ENCODE peak calls at places on chromosomes 6 and 20, in seven cellular contexts. One of them, this sample, is unnamed.

GRCh38 chr6:146914563-146915483 is 289.4 kb upstream of the STXBP5 start:
- DNase-seq in pancreas: no peak
- DNase-seq in hepatocyte: peak
- DNase-seq in mammary epithelial cell: peak
- DNase-seq in heart right ventricle: no peak
- DNase-seq in upper lobe of right lung: no peak
- DNase-seq in heart left ventricle: peak
- DNase-seq in this sample: no peak

GRCh38 chr6:5726976-5727718 is 279.6 kb downstream of the NRN1 start:
- DNase-seq in mammary epithelial cell: no peak
- DNase-seq in heart right ventricle: no peak
- DNase-seq in pancreas: no peak
- DNase-seq in upper lobe of right lung: no peak
- DNase-seq in heart left ventricle: no peak
- DNase-seq in hepatocyte: no peak
- DNase-seq in this sample: no peak

GRCh38 chr6:49551866-49552129 is 1.3 kb downstream of the C6orf141 start:
- DNase-seq in heart left ventricle: no peak
- DNase-seq in mammary epithelial cell: no peak
- DNase-seq in heart right ventricle: no peak
- DNase-seq in pancreas: no peak
- DNase-seq in upper lobe of right lung: no peak
- DNase-seq in hepatocyte: no peak
- DNase-seq in this sample: no peak

GRCh38 chr20:55140631-55141030 is 665.2 kb downstream of the DOK5 start:
- DNase-seq in pancreas: no peak
- DNase-seq in mammary epithelial cell: no peak
- DNase-seq in upper lobe of right lung: no peak
- DNase-seq in hepatocyte: no peak
- DNase-seq in heart right ventricle: no peak
- DNase-seq in heart left ventricle: no peak
- DNase-seq in this sample: no peak

GRCh38 chr6:49982046-49982445 is 12.6 kb upstream of the DEFB113 start:
- DNase-seq in mammary epithelial cell: no peak
- DNase-seq in heart right ventricle: no peak
- DNase-seq in heart left ventricle: no peak
- DNase-seq in upper lobe of right lung: no peak
- DNase-seq in pancreas: no peak
- DNase-seq in hepatocyte: no peak
- DNase-seq in this sample: no peak

GRCh38 chr6:45185403-45186251 is 142.5 kb upstream of the RUNX2 start:
- DNase-seq in mammary epithelial cell: no peak
- DNase-seq in hepatocyte: no peak
- DNase-seq in pancreas: no peak
- DNase-seq in heart left ventricle: no peak
- DNase-seq in upper lobe of right lung: no peak
- DNase-seq in heart right ventricle: no peak
- DNase-seq in this sample: no peak

GRCh38 chr20:23042270-23042669 is 7.2 kb downstream of the SSTR4 start:
- DNase-seq in pancreas: no peak
- DNase-seq in heart left ventricle: no peak
- DNase-seq in hepatocyte: no peak
- DNase-seq in heart right ventricle: no peak
- DNase-seq in upper lobe of right lung: no peak
- DNase-seq in mammary epithelial cell: no peak
- DNase-seq in this sample: no peak

GRCh38 chr20:59623583-59623982 is 19.2 kb downstream of the PHACTR3 start:
- DNase-seq in hepatocyte: no peak
- DNase-seq in upper lobe of right lung: no peak
- DNase-seq in heart right ventricle: no peak
- DNase-seq in mammary epithelial cell: no peak
- DNase-seq in heart left ventricle: no peak
- DNase-seq in pancreas: no peak
- DNase-seq in this sample: no peak

GRCh38 chr6:125659887-125660286 is 89.5 kb upstream of the HEY2 start:
- DNase-seq in heart right ventricle: no peak
- DNase-seq in hepatocyte: no peak
- DNase-seq in upper lobe of right lung: no peak
- DNase-seq in pancreas: no peak
- DNase-seq in heart left ventricle: no peak
- DNase-seq in mammary epithelial cell: no peak
- DNase-seq in this sample: no peak

DNA sequence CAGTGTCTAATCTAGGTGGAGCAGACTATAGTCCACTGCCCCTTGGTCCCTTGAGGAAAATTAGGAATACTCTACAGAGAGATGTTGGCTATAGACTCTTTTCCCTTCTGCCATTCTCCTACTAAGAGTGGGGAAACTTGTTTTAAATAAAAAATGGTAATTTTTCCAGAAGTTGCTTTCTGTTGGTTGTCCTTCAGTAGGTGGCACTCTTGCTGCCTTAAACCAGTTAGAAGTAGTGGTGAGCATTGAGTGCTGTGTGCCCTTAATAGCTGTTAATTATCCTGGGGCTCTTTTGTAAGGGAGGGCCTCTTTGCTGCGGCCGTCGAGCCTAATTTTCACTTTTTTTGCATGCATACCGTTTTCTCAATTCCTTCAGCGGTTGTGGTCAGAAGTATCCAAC is 2.8 kb downstream of the CMTR1 start:
- DNase-seq in hepatocyte: no peak
- DNase-seq in heart right ventricle: no peak
- DNase-seq in upper lobe of right lung: no peak
- DNase-seq in mammary epithelial cell: no peak
- DNase-seq in pancreas: no peak
- DNase-seq in heart left ventricle: no peak
- DNase-seq in this sample: no peak
- TF ChIP-seq CTCF in hepatocyte: no peak
- TF ChIP-seq CTCF in heart right ventricle: no peak
- TF ChIP-seq CTCF in upper lobe of right lung: no peak
- TF ChIP-seq CTCF in mammary epithelial cell: no peak
- TF ChIP-seq CTCF in pancreas: no peak
- TF ChIP-seq CTCF in heart left ventricle: no peak
- TF ChIP-seq CTCF in this sample: no peak

GRCh38 chr6:169802790-169803189 is 51.4 kb downstream of the ERMARD start:
- DNase-seq in mammary epithelial cell: no peak
- DNase-seq in heart right ventricle: no peak
- DNase-seq in upper lobe of right lung: no peak
- DNase-seq in hepatocyte: no peak
- DNase-seq in pancreas: no peak
- DNase-seq in heart left ventricle: no peak
- DNase-seq in this sample: no peak
- H3K27ac ChIP-seq in mammary epithelial cell: no peak
- H3K27ac ChIP-seq in heart right ventricle: no peak
- H3K27ac ChIP-seq in upper lobe of right lung: no peak
- H3K27ac ChIP-seq in hepatocyte: no peak
- H3K27ac ChIP-seq in pancreas: no peak
- H3K27ac ChIP-seq in heart left ventricle: no peak
- H3K27ac ChIP-seq in this sample: no peak

GRCh38 chr6:149941583-149942460 is at the start of gene ULBP2:
- DNase-seq in heart right ventricle: peak
- DNase-seq in pancreas: peak
- DNase-seq in upper lobe of right lung: peak
- DNase-seq in hepatocyte: peak
- DNase-seq in heart left ventricle: peak
- DNase-seq in mammary epithelial cell: peak
- DNase-seq in this sample: peak
- H3K4me3 ChIP-seq in heart right ventricle: peak
- H3K4me3 ChIP-seq in pancreas: peak
- H3K4me3 ChIP-seq in upper lobe of right lung: peak
- H3K4me3 ChIP-seq in hepatocyte: peak
- H3K4me3 ChIP-seq in heart left ventricle: peak
- H3K4me3 ChIP-seq in mammary epithelial cell: peak
- H3K4me3 ChIP-seq in this sample: peak

DNA sequence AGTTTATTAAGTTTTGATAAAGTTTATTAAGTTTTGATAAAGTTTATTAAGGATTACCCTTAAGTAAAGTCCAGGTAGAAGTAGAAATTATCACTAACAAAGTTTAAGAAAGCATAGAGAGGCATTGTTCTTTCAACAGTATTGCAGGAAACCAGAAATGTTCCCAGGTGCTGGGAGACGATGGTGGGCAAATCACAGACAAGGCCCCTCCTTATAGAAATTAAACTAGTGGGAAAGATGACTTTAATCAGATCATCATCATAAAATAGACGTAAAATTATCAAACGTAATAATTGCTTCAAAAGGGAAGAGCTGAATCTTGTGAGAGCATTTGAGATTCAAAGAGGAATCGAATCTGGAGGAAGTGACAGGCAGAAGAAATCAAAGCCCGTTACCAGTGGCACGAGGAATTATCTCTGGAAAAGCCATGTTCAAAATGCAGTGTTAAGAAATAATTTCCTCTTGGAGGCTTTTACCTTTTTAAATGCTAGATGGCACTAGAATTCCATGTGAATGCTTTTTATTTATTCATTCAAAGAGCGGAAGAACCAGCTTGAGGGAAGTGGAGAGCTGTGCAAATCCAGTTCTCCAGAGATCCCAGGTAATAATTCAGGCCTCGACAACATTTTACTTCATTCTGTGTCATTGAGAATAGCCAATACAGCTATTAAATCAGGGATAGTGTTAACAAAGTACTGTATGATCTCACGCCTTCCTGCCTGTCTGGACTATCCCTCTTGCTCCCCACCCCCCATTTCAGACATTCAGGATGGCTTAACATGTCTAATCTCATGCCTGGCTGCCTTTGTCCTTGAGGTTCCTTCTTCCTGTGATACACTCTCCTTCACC is 1.0 kb upstream of the APMAP start:
- DNase-seq in mammary epithelial cell: peak
- DNase-seq in pancreas: no peak
- DNase-seq in heart right ventricle: no peak
- DNase-seq in upper lobe of right lung: no peak
- DNase-seq in hepatocyte: peak
- DNase-seq in heart left ventricle: no peak
- DNase-seq in this sample: no peak
- TF ChIP-seq CTCF in mammary epithelial cell: peak
- TF ChIP-seq CTCF in pancreas: peak
- TF ChIP-seq CTCF in heart right ventricle: peak
- TF ChIP-seq CTCF in upper lobe of right lung: peak
- TF ChIP-seq CTCF in hepatocyte: peak
- TF ChIP-seq CTCF in heart left ventricle: peak
- TF ChIP-seq CTCF in this sample: peak

DNA sequence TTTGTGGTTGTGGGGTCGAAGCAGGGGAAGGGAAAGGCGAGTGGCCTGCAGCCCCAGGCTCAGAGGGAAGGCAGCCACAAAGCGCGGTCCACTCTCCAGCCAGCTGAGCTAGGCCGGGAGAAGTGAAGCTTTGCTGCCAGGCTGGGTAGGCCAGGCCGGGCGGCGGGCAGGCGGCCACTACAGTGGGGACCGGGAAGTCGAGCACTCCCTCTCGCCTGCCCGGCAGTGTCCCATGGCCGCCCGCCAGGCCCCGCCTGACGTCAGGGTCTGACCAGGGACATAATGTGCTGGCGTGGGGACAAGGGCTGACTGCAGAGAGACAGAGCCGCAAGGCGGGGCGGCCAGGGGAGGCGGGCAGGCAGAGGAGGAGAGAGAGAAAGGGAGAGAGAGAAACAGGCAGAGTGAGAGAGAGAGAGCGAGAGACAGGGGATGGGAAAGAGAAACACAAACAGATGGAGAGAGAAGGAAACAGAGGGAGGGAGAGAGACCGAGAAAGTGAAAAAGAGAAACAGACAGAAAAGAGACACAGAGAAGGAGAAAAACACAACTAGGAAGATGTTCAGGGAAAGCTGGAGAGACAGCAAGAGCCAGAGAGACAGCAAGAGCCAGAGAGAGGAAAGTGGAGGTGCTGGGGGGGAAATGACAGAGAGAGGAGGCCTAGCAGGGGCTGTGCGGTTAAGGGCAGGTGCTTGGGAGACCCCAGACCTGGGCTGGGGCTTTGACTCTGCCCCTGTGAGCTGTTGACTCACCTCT is 94.5 kb upstream of the PTPN1 start:
- DNase-seq in heart right ventricle: peak
- DNase-seq in hepatocyte: peak
- DNase-seq in mammary epithelial cell: peak
- DNase-seq in heart left ventricle: peak
- DNase-seq in pancreas: peak
- DNase-seq in upper lobe of right lung: peak
- DNase-seq in this sample: peak
- H3K27ac ChIP-seq in heart right ventricle: peak
- H3K27ac ChIP-seq in hepatocyte: peak
- H3K27ac ChIP-seq in mammary epithelial cell: peak
- H3K27ac ChIP-seq in heart left ventricle: peak
- H3K27ac ChIP-seq in pancreas: peak
- H3K27ac ChIP-seq in upper lobe of right lung: peak
- H3K27ac ChIP-seq in this sample: peak